ENCODE peak calls at places on chromosome 17, in six cellular contexts. Q, A, Y, O, L and G are unnamed samples.

GRCh38 chr17:77875051-77875780 is 83.3 kb upstream of the TNRC6C start:
- DNase-seq in L (peak), Q (no peak), Y (peak), O (no peak), A (peak), G (no peak)

GRCh38 chr17:83152745-83153611 is 73.6 kb downstream of the METRNL start:
- DNase-seq in A (no peak), O (no peak), L (no peak), Y (no peak), Q (no peak), G (no peak)

GRCh38 chr17:59139939-59140338 is 15.0 kb downstream of the SKA2 start:
- DNase-seq in A (no peak), Q (no peak), O (no peak), Y (no peak), L (no peak), G (no peak)

GRCh38 chr17:28615260-28615940 is 1.4 kb upstream of the RSKR start:
- DNase-seq in Q (no peak), O (no peak), L (no peak), Y (no peak), A (no peak), G (no peak)

GRCh38 chr17:27634026-27634335 is 3.0 kb downstream of the LGALS9 start:
- DNase-seq in L (no peak), A (no peak), Q (no peak), O (no peak), Y (no peak), G (no peak)

GRCh38 chr17:83125515-83126274 is 46.3 kb downstream of the METRNL start:
- DNase-seq in L (no peak), Q (no peak), A (no peak), Y (no peak), O (no peak), G (no peak)

GRCh38 chr17:49365667-49366066 is 3.6 kb upstream of the ZNF652 start:
- DNase-seq in Y (no peak), O (peak), L (peak), A (no peak), Q (peak), G (no peak)

GRCh38 chr17:47948706-47949196 is 7.4 kb downstream of the PNPO start:
- DNase-seq in Y (no peak), Q (no peak), O (no peak), L (peak), A (no peak), G (no peak)

GRCh38 chr17:74118504-74118903 is 85.0 kb upstream of the RPL38 start:
- DNase-seq in O (no peak), Y (no peak), A (no peak), L (no peak), Q (peak), G (no peak)

GRCh38 chr17:77227461-77228223 is 86.9 kb downstream of the SEC14L1 start:
- DNase-seq in Y (no peak), O (no peak), A (no peak), L (no peak), Q (no peak), G (no peak)

GRCh38 chr17:81863123-81863675 is 2.9 kb upstream of the P4HB start:
- DNase-seq in A (no peak), O (no peak), Q (no peak), Y (no peak), L (no peak), G (no peak)

GRCh38 chr17:49970498-49970897 is 1.5 kb downstream of the DLX4 start:
- DNase-seq in Q (no peak), Y (no peak), L (no peak), O (no peak), A (no peak), G (no peak)

GRCh38 chr17:74642556-74642955 is 19.0 kb upstream of the CD300E start:
- DNase-seq in O (no peak), Y (no peak), A (no peak), Q (no peak), L (no peak), G (no peak)

GRCh38 chr17:76822184-76822778 is 45.9 kb upstream of the MGAT5B start:
- DNase-seq in O (no peak), Y (no peak), A (no peak), L (no peak), Q (no peak), G (no peak)

GRCh38 chr17:41739661-41740352 is 5.4 kb upstream of the HAP1 start:
- DNase-seq in A (no peak), Q (no peak), L (peak), O (no peak), Y (no peak), G (no peak)

GRCh38 chr17:17134952-17135340 is 71.2 kb downstream of the PLD6 start:
- DNase-seq in Q (no peak), L (no peak), O (no peak), A (no peak), Y (no peak), G (no peak)

GRCh38 chr17:77095461-77095860 is 45.3 kb upstream of the SEC14L1 start:
- DNase-seq in L (no peak), Y (no peak), Q (no peak), A (no peak), O (no peak), G (no peak)

GRCh38 chr17:74641224-74641948 is 17.8 kb upstream of the CD300E start:
- DNase-seq in L (no peak), Q (no peak), A (no peak), O (no peak), Y (no peak), G (no peak)

GRCh38 chr17:58560511-58560910 is 46.1 kb upstream of the MTMR4 start:
- DNase-seq in O (no peak), A (no peak), Q (no peak), Y (no peak), L (no peak), G (no peak)

GRCh38 chr17:42313773-42314566 is 25.7 kb downstream of the STAT5A start:
- DNase-seq in A (no peak), O (peak), L (no peak), Q (no peak), Y (no peak), G (no peak)

GRCh38 chr17:72602517-72603345 is 481.9 kb downstream of the SOX9 start:
- DNase-seq in Q (peak), L (peak), A (peak), O (no peak), Y (no peak), G (no peak)

GRCh38 chr17:55237268-55237667 is 27.5 kb upstream of the HLF start:
- DNase-seq in L (no peak), Q (no peak), O (no peak), A (no peak), Y (no peak), G (no peak)

GRCh38 chr17:51188321-51188853 is 22.2 kb downstream of the NME2 start:
- DNase-seq in A (no peak), Y (no peak), O (no peak), L (no peak), Q (no peak), G (no peak)

GRCh38 chr17:14310584-14310983 is 9.7 kb downstream of the HS3ST3B1 start:
- DNase-seq in Q (no peak), L (no peak), Y (no peak), O (no peak), A (no peak), G (no peak)

GRCh38 chr17:35981908-35982330 is 622 bp upstream of the CCL16 start:
- DNase-seq in Y (no peak), Q (peak), A (no peak), O (no peak), L (no peak), G (no peak)

GRCh38 chr17:16537130-16537458 is 31.9 kb downstream of the ZNF287 start:
- DNase-seq in O (no peak), L (no peak), Q (no peak), A (no peak), Y (no peak), G (no peak)

GRCh38 chr17:37488009-37488604 is 1.6 kb upstream of the DUSP14 start:
- DNase-seq in A (peak), O (no peak), L (peak), Y (peak), Q (peak), G (peak)

GRCh38 chr17:4049546-4049945 is 85.3 kb upstream of the ATP2A3 start:
- DNase-seq in Q (peak), L (no peak), Y (no peak), O (no peak), A (no peak), G (no peak)

GRCh38 chr17:38702900-38703741 is 2.0 kb upstream of the MLLT6 start:
- DNase-seq in Y (no peak), O (no peak), L (no peak), A (no peak), Q (no peak), G (no peak)

GRCh38 chr17:3526491-3526890 is 31.1 kb downstream of the TRPV3 start:
- DNase-seq in Q (no peak), L (no peak), Y (no peak), O (no peak), A (no peak), G (no peak)